ENCODE peak calls at places on chromosome X, in ten cellular contexts. E is GM23338, M is osteocyte, Z is Calu3, P is heart left ventricle, T is pancreas, L is fibroblast of lung, J is tibial nerve, Q is progenitor cell of endocrine pancreas, R is MCF 10A. A is an unnamed sample.

GRCh38 chrX:39969099-39969825 is 128.5 kb downstream of the BCOR start:
- DNase-seq in E (peak; percentile 54), M (no peak), Z (no peak), P (no peak), T (no peak), L (no peak), J (no peak), Q (no peak), R (no peak), A (no peak)

GRCh38 chrX:129433945-129434344 is 89.3 kb downstream of the SMARCA1 start:
- DNase-seq in E (no peak), M (no peak), Z (no peak), P (no peak), T (no peak), L (no peak), J (no peak), Q (no peak), R (no peak), A (no peak)

GRCh38 chrX:20971250-20971649 is 403.0 kb upstream of the CNKSR2 start:
- DNase-seq in E (no peak), M (no peak), Z (no peak), P (no peak), T (no peak), L (no peak), J (no peak), Q (no peak), R (no peak), A (no peak)

GRCh38 chrX:129679856-129680255 is 25.1 kb upstream of the APLN start:
- DNase-seq in E (no peak), M (peak; percentile 23), Z (no peak), P (no peak), T (no peak), L (no peak), J (no peak), Q (no peak), R (peak; percentile 20), A (no peak)

GRCh38 chrX:45351478-45351877 is 150.8 kb upstream of the DIPK2B start:
- DNase-seq in E (no peak), M (no peak), Z (no peak), P (no peak), T (no peak), L (peak; percentile 81), J (no peak), Q (no peak), R (peak; percentile 10), A (no peak)

GRCh38 chrX:154443479-154443910 is 446 bp upstream of the FAM50A start:
- DNase-seq in E (peak; percentile 30), M (no peak), Z (no peak), P (no peak), T (no peak), L (no peak), J (no peak), Q (no peak), R (no peak), A (no peak)

GRCh38 chrX:129701624-129702069 is 37.1 kb upstream of the XPNPEP2 start:
- DNase-seq in E (no peak), M (no peak), Z (no peak), P (peak; percentile 68), T (no peak), L (peak; percentile 60), J (peak; percentile 71), Q (no peak), R (no peak), A (no peak)

GRCh38 chrX:39445336-39445735 is 644.1 kb downstream of the MID1IP1 start:
- DNase-seq in E (peak; percentile 44), M (no peak), Z (peak; percentile 15), P (no peak), T (peak; percentile 20), L (no peak), J (no peak), Q (no peak), R (peak; percentile 16), A (no peak)

GRCh38 chrX:48498374-48498809 is 10.4 kb upstream of the PORCN start:
- DNase-seq in E (no peak), M (no peak), Z (peak; percentile 33), P (no peak), T (no peak), L (peak; percentile 90), J (no peak), Q (no peak), R (peak; percentile 59), A (no peak)

GRCh38 chrX:30824275-30824674 is 64.8 kb downstream of the TAB3 start:
- DNase-seq in E (no peak), M (no peak), Z (no peak), P (no peak), T (no peak), L (no peak), J (no peak), Q (no peak), R (peak; percentile 5), A (no peak)

GRCh38 chrX:2697741-2698294 is 6.7 kb downstream of the CD99 start:
- DNase-seq in E (no peak), M (no peak), Z (no peak), P (no peak), T (no peak), L (peak; percentile 50), J (no peak), Q (no peak), R (no peak), A (no peak)

GRCh38 chrX:33840176-33840575 is 291.9 kb downstream of the FAM47A start:
- DNase-seq in E (no peak), M (no peak), Z (no peak), P (no peak), T (no peak), L (no peak), J (no peak), Q (no peak), R (peak; percentile 9), A (no peak)

GRCh38 chrX:28920554-28920953 is 333.3 kb downstream of the IL1RAPL1 start:
- DNase-seq in E (peak; percentile 46), M (no peak), Z (no peak), P (no peak), T (no peak), L (peak; percentile 22), J (no peak), Q (no peak), R (no peak), A (no peak)

GRCh38 chrX:17547658-17548057 is 172.7 kb downstream of the NHS start:
- DNase-seq in E (no peak), M (no peak), Z (peak; percentile 84), P (peak; percentile 69), T (peak; percentile 82), L (peak; percentile 93), J (peak; percentile 19), Q (no peak), R (peak; percentile 99), A (no peak)

GRCh38 chrX:19889582-19890342 is 2.4 kb upstream of the SH3KBP1 start:
- DNase-seq in E (no peak), M (no peak), Z (peak; percentile 7), P (no peak), T (no peak), L (peak; percentile 73), J (no peak), Q (no peak), R (peak; percentile 87), A (peak; percentile 50)

GRCh38 chrX:111955916-111956315 is 79.9 kb downstream of the TRPC5OS start:
- DNase-seq in E (no peak), M (no peak), Z (no peak), P (no peak), T (peak; percentile 11), L (no peak), J (no peak), Q (no peak), R (no peak), A (no peak)

GRCh38 chrX:9619581-9619980 is 146.1 kb downstream of the GPR143 start:
- DNase-seq in E (peak; percentile 54), M (no peak), Z (no peak), P (no peak), T (no peak), L (no peak), J (no peak), Q (no peak), R (no peak), A (no peak)
- TF ChIP-seq CTCF in E (peak; percentile 65), M (no peak), Z (no peak), P (no peak), T (no peak), L (no peak), J (no peak), Q (no peak), R (no peak), A (no peak)

GRCh38 chrX:109889289-109890006 is 113.5 kb upstream of the TMEM164 start:
- DNase-seq in E (peak; percentile 11), M (no peak), Z (peak; percentile 15), P (no peak), T (no peak), L (peak; percentile 29), J (no peak), Q (no peak), R (peak; percentile 18), A (no peak)
- TF ChIP-seq CTCF in E (peak; percentile 48), M (peak; percentile 51), Z (no peak), P (peak; percentile 26), T (no peak), L (peak; percentile 38), J (no peak), Q (peak; percentile 40), R (no peak), A (no peak)

GRCh38 chrX:11786862-11787261 is 28.8 kb downstream of the MSL3 start:
- DNase-seq in E (no peak), M (no peak), Z (no peak), P (no peak), T (no peak), L (no peak), J (no peak), Q (no peak), R (no peak), A (no peak)
- TF ChIP-seq CTCF in E (no peak), M (no peak), Z (no peak), P (no peak), T (no peak), L (no peak), J (no peak), Q (no peak), R (no peak), A (no peak)

DNA sequence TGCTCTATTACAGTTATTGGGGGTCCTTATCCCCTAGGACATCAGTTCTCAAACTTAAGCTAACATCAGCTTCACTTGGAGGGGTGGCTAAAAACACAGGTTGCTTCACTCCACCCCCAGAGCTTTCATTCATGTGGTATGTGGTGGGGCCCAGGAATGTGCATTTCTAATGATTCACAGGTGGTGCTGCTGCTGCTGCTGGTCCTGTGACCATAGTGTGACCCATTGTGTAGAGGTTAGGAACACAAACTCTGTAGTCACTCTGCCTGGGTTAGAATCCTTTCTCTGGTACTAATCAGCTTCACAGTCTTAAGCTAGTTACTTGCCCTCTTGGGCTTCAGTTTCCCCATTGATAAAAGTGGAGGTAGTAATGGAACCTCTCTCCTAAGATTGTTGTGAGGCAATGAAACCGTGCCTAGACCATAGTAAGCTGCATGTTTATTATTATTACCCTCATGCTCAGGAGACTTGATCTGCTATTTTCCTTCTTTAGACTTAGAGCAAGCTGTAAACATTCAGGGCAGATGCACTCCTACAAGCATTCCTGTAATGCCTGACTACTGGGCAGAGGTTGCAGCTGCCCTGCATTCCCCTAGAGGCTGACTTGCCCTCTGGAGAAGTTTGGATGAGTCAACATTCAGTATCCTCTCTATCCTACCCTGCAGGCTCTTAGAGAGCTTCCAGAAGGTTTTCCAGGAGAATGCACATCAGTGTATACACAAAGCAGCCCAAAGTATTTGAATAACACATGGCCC is 94.1 kb upstream of the ACSL4 start:
- DNase-seq in E (peak; percentile 3), M (no peak), Z (no peak), P (no peak), T (no peak), L (peak; percentile 86), J (no peak), Q (no peak), R (peak; percentile 52), A (no peak)
- TF ChIP-seq CTCF in E (no peak), M (peak; percentile 17), Z (no peak), P (no peak), T (no peak), L (no peak), J (no peak), Q (no peak), R (no peak), A (no peak)